ENCODE peak calls at places on chromosomes 2 and 18, in eight cellular contexts. P is upper lobe of right lung; R is AG04450; J is CD8-positive, alpha-beta T cell; M is left lung; Y is testis; U is GM23248; A is neuronal stem cell. H is an unnamed sample.

GRCh38 chr2:240462704-240463273 is 27.3 kb downstream of the GPC1 start:
- DNase-seq in P (peak; percentile 52), R (no peak), J (no peak), M (peak; percentile 68), Y (no peak), U (no peak), A (no peak), H (no peak)

GRCh38 chr18:80133124-80133523 is 24.1 kb downstream of the ADNP2 start:
- DNase-seq in P (no peak), R (no peak), J (no peak), M (no peak), Y (no peak), U (no peak), A (no peak), H (no peak)

GRCh38 chr18:45275367-45276113 is 339.7 kb upstream of the SLC14A2 start:
- DNase-seq in P (no peak), R (no peak), J (no peak), M (no peak), Y (no peak), U (peak; percentile 24), A (no peak), H (no peak)

GRCh38 chr2:4354678-4355077 is 651.3 kb downstream of the DCDC2C start:
- DNase-seq in P (peak; percentile 62), R (no peak), J (no peak), M (peak; percentile 36), Y (peak; percentile 75), U (no peak), A (no peak), H (no peak)

GRCh38 chr2:36568533-36569246 is 29.3 kb downstream of the FEZ2 start:
- DNase-seq in P (no peak), R (no peak), J (no peak), M (no peak), Y (no peak), U (peak; percentile 74), A (no peak), H (no peak)

GRCh38 chr2:8003462-8004075 is 678.3 kb upstream of the ID2 start:
- DNase-seq in P (no peak), R (no peak), J (no peak), M (peak; percentile 45), Y (peak; percentile 50), U (peak; percentile 97), A (no peak), H (no peak)

GRCh38 chr18:24428709-24429108 is 2.2 kb downstream of the IMPACT start:
- DNase-seq in P (no peak), R (no peak), J (no peak), M (no peak), Y (no peak), U (no peak), A (no peak), H (no peak)

GRCh38 chr2:232239956-232240681 is 138.4 kb upstream of the ALPP start:
- DNase-seq in P (no peak), R (no peak), J (no peak), M (no peak), Y (no peak), U (peak; percentile 19), A (no peak), H (no peak)

GRCh38 chr2:180979086-180979934 is 1.1 kb upstream of the UBE2E3 start:
- DNase-seq in P (no peak), R (peak; percentile 49), J (no peak), M (no peak), Y (no peak), U (peak; percentile 77), A (peak; percentile 21), H (no peak)

GRCh38 chr2:230614913-230615332 is 97.7 kb upstream of the CAB39 start:
- DNase-seq in P (no peak), R (no peak), J (no peak), M (no peak), Y (no peak), U (peak; percentile 9), A (no peak), H (no peak)

GRCh38 chr2:224927671-224928173 is 114.5 kb downstream of the DOCK10 start:
- DNase-seq in P (no peak), R (peak; percentile 60), J (peak; percentile 39), M (no peak), Y (no peak), U (no peak), A (no peak), H (no peak)

GRCh38 chr2:200862532-200863000 is 1.9 kb downstream of the CLK1 start:
- DNase-seq in P (no peak), R (no peak), J (no peak), M (no peak), Y (peak; percentile 81), U (peak; percentile 87), A (no peak), H (no peak)

GRCh38 chr2:36584148-36584794 is 13.7 kb downstream of the FEZ2 start:
- DNase-seq in P (no peak), R (no peak), J (no peak), M (no peak), Y (no peak), U (no peak), A (no peak), H (no peak)

GRCh38 chr18:37309059-37309458 is 256.5 kb downstream of the CELF4 start:
- DNase-seq in P (no peak), R (no peak), J (no peak), M (no peak), Y (peak; percentile 24), U (no peak), A (no peak), H (no peak)

GRCh38 chr2:9206991-9207640 is 504 bp downstream of the ASAP2 start:
- DNase-seq in P (peak; percentile 75), R (no peak), J (no peak), M (peak; percentile 83), Y (peak; percentile 51), U (peak; percentile 73), A (peak; percentile 29), H (no peak)

GRCh38 chr2:65918760-65919187 is 486.4 kb upstream of the SPRED2 start:
- DNase-seq in P (no peak), R (no peak), J (no peak), M (no peak), Y (no peak), U (no peak), A (no peak), H (no peak)

GRCh38 chr18:66342577-66342976 is 261.3 kb downstream of the CDH19 start:
- DNase-seq in P (no peak), R (no peak), J (no peak), M (no peak), Y (no peak), U (no peak), A (no peak), H (no peak)

DNA sequence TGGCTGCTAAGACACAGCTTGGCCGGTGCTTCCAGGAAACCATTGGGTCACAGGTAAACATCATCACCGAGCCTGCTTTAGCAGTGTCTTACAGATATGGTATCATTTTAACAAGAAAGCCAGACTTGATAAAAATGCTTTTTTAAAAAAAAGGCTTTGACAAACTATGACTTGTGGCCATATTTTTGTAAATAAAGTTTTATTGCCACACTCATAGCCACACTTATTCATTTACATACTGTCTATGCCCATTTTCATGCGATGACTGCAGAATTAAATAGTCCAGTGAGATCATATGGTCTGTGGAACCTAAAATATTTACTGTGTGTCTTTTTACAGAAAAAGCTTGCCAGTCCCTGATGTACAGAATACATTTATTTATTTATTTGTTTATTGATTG is 242.0 kb downstream of the LTBP1 start:
- DNase-seq in P (no peak), R (no peak), J (no peak), M (no peak), Y (no peak), U (no peak), A (no peak), H (no peak)
- H3K27ac ChIP-seq in P (no peak overlapping the region), R (no peak overlapping the region), J (no peak overlapping the region), M (no peak overlapping the region), Y (no peak overlapping the region), U (no peak overlapping the region), A (no peak overlapping the region), H (no peak overlapping the region)

GRCh38 chr2:127654838-127655175 is 8.9 kb downstream of the GPR17 start:
- DNase-seq in P (no peak), R (no peak), J (no peak), M (peak; percentile 46), Y (no peak), U (no peak), A (no peak), H (no peak)
- H3K27ac ChIP-seq in P (no peak overlapping the region), R (no peak overlapping the region), J (no peak overlapping the region), M (no peak overlapping the region), Y (no peak overlapping the region), U (no peak overlapping the region), A (peak overlapping the region; percentile 57), H (no peak overlapping the region)

GRCh38 chr2:233865838-233866237 is 2.3 kb downstream of the MSL3B start:
- DNase-seq in P (no peak), R (no peak), J (no peak), M (no peak), Y (no peak), U (no peak), A (no peak), H (no peak)

GRCh38 chr2:233866479-233866878 is 1.7 kb downstream of the MSL3B start:
- DNase-seq in P (no peak), R (no peak), J (no peak), M (no peak), Y (no peak), U (no peak), A (no peak), H (no peak)

GRCh38 chr2:233871432-233871831 is 3.2 kb upstream of the MSL3B start:
- DNase-seq in P (no peak), R (no peak), J (no peak), M (no peak), Y (no peak), U (no peak), A (no peak), H (no peak)

GRCh38 chr2:233862261-233862768 is 5.9 kb downstream of the MSL3B start:
- DNase-seq in P (no peak), R (no peak), J (no peak), M (no peak), Y (no peak), U (no peak), A (no peak), H (no peak)

GRCh38 chr2:233867993-233868532 is at the start of gene MSL3B:
- DNase-seq in P (peak; percentile 75), R (no peak), J (peak; percentile 21), M (peak; percentile 86), Y (peak; percentile 56), U (peak; percentile 79), A (peak; percentile 26), H (no peak)
- H3K27ac ChIP-seq in P (no peak within 1 kb of the TSS), R (no peak within 1 kb of the TSS), J (no peak within 1 kb of the TSS), M (no peak within 1 kb of the TSS), Y (peak within 1 kb of the TSS; percentile 81), U (peak within 1 kb of the TSS; percentile 28), A (no peak within 1 kb of the TSS), H (no peak within 1 kb of the TSS)

DNA sequence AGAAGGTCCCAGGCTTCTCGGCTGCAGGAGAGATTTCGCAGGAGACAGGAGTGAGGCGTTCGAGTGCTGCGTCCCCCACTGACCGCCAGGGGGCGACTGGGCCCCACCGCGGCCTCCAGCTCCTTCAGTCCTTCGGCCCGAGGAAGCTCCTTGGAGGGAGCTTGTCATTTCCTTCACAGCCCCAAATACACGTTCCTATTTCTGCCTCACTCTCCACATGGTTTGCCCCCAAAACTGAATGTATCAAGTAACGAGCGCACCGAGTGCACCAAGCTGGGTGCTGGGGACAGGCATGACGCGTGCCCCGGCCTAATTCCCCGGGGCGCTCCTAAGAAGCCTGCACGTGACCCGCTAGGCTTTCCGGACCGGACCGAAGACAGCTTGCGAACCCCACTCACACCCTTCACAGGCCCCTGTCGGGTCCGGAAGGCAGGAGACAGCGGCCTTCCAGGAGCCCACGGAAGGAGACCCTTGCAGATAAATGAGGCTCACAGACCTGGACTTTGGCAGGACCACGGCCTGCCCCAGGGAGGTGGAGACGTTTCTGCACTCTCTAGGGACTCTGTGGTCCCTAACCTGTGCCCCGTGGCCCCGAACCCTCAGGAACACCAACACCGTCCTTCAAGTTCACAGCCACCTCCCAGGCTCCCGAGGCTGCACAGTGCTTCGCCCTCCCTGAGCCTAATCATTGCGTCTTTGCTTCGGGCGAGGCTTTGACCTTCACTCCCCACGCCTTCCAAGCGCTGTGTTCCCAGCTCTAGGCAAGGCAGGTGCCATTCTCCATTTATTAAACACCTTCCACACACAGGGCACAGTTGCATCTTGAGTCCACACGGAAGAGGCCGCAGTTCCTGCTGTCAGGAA is 13.0 kb upstream of the FAHD2A start:
- DNase-seq in P (peak; percentile 82), R (peak; percentile 20), J (no peak), M (peak; percentile 87), Y (peak; percentile 79), U (peak; percentile 84), A (peak; percentile 62), H (peak; percentile 46)
- H3K27ac ChIP-seq in P (no peak overlapping the region), R (no peak overlapping the region), J (no peak overlapping the region), M (no peak overlapping the region), Y (no peak overlapping the region), U (no peak overlapping the region), A (no peak overlapping the region), H (no peak overlapping the region)